ENCODE peak calls at places on chromosomes 2 and 18, in nine cellular contexts. J is HCT116, T is suprapubic skin, W is transverse colon, R is HepG2, Y is breast epithelium, N is prostate gland, Q is sigmoid colon, D is stomach. F is an unnamed sample. For H3K9me3, the result is how much of the 10 kb centered on the place peaks cover.

GRCh38 chr2:11014026-11014425 is 102.3 kb downstream of the KCNF1 start:
- DNase-seq in W (no peak), Q (no peak), D (no peak), Y (no peak), N (no peak), R (no peak), J (no peak), T (no peak), F (no peak)

GRCh38 chr2:61632276-61633169 is 94.4 kb upstream of the XPO1 start:
- DNase-seq in D (no peak), Q (no peak), J (no peak), Y (no peak), R (no peak), W (no peak), N (no peak), T (no peak), F (no peak)

GRCh38 chr2:86518498-86518897 is 44.7 kb downstream of the CHMP3 start:
- DNase-seq in R (peak), Q (no peak), Y (no peak), J (no peak), D (no peak), N (no peak), T (no peak), W (peak), F (no peak)

GRCh38 chr2:98881153-98881650 is 54.8 kb downstream of the CRACDL start:
- DNase-seq in R (no peak), J (no peak), D (no peak), N (no peak), W (no peak), Y (no peak), Q (no peak), T (peak), F (no peak)

GRCh38 chr2:142843731-142844130 is 33.7 kb upstream of the KYNU start:
- DNase-seq in N (no peak), D (no peak), J (no peak), Y (no peak), R (no peak), Q (no peak), T (no peak), W (no peak), F (no peak)

GRCh38 chr2:119224391-119224972 is 848 bp downstream of the STEAP3 start:
- DNase-seq in Y (no peak), J (no peak), T (no peak), N (no peak), W (peak), Q (no peak), R (no peak), D (no peak), F (no peak)

GRCh38 chr18:68482815-68483214 is 232.1 kb downstream of the TMX3 start:
- DNase-seq in T (no peak), Q (no peak), W (no peak), N (no peak), D (no peak), R (no peak), Y (no peak), J (no peak), F (no peak)

GRCh38 chr18:45642238-45642637 is 27.0 kb downstream of the SLC14A2 start:
- DNase-seq in Q (no peak), R (no peak), T (no peak), D (no peak), N (no peak), J (no peak), W (no peak), Y (no peak), F (no peak)

GRCh38 chr2:226788881-226789485 is 10.6 kb downstream of the IRS1 start:
- DNase-seq in T (no peak), N (no peak), J (no peak), W (no peak), D (no peak), Y (no peak), R (no peak), Q (no peak), F (no peak)

GRCh38 chr2:102509749-102510148 is 36.7 kb downstream of the SLC9A4 start:
- DNase-seq in Y (no peak), D (no peak), R (no peak), Q (no peak), N (no peak), J (no peak), W (no peak), T (no peak), F (no peak)

GRCh38 chr18:36389811-36390581 is 92.5 kb downstream of the FHOD3 start:
- DNase-seq in N (no peak), Y (no peak), T (no peak), Q (no peak), R (no peak), W (no peak), D (no peak), J (no peak), F (no peak)

GRCh38 chr2:67845557-67846114 is 217.2 kb downstream of the C1D start:
- DNase-seq in D (no peak), J (no peak), W (no peak), R (no peak), Y (no peak), Q (peak), T (no peak), N (no peak), F (no peak)

GRCh38 chr2:17133052-17133671 is 385.1 kb downstream of the RAD51AP2 start:
- DNase-seq in W (no peak), D (no peak), Q (no peak), N (no peak), T (no peak), R (no peak), J (no peak), Y (no peak), F (no peak)

GRCh38 chr2:220335591-220335915 is 708.1 kb downstream of the SLC4A3 start:
- DNase-seq in N (no peak), D (no peak), T (no peak), W (no peak), J (no peak), Y (no peak), Q (no peak), R (no peak), F (no peak)

GRCh38 chr2:65320042-65320711 is 92.5 kb downstream of the ACTR2 start:
- DNase-seq in Y (no peak), Q (no peak), J (peak), N (no peak), D (no peak), R (peak), W (no peak), T (no peak), F (no peak)

GRCh38 chr18:5237083-5237722 is 40.1 kb upstream of the AKAIN1 start:
- DNase-seq in J (no peak), N (no peak), D (no peak), R (peak), T (no peak), Q (peak), Y (peak), W (no peak), F (peak)

GRCh38 chr2:86037795-86038192 is 67.9 kb downstream of the POLR1A start:
- DNase-seq in J (no peak), W (no peak), T (no peak), R (no peak), Y (no peak), Q (no peak), N (no peak), D (no peak), F (peak)

GRCh38 chr2:71801969-71802368 is 345.7 kb downstream of the CYP26B1 start:
- DNase-seq in Y (no peak), D (no peak), R (peak), W (peak), T (peak), N (no peak), J (peak), Q (peak), F (no peak)

GRCh38 chr18:59571953-59572352 is 125.3 kb downstream of the CCBE1 start:
- DNase-seq in N (no peak), Y (no peak), W (no peak), Q (no peak), D (no peak), J (no peak), R (no peak), T (no peak), F (no peak)

GRCh38 chr2:162125138-162125537 is 26.9 kb downstream of the GCG start:
- DNase-seq in R (no peak), N (no peak), J (no peak), Q (no peak), W (no peak), D (no peak), Y (no peak), T (no peak), F (no peak)

GRCh38 chr2:163210430-163210918 is 371.9 kb upstream of the KCNH7 start:
- DNase-seq in R (no peak), Q (no peak), T (no peak), W (no peak), J (no peak), Y (no peak), N (no peak), D (no peak), F (no peak)

DNA sequence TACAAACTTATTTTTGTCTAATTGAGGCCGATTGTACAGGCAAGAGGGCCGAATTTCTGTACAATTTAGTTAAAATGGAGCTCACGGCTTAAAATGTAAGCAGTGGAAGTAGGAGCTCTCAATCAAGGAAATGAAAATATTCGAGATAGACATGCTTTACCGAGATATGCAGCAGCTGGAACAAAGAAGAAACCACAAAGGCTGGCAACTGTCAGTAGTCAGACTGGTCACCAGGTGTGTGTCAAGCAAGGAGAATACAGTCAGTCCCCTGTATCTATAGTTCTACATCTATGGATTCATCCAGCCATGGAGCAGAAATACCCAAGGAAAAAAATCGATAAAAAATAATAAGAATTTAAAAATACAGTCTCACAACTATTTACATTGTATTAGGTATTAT is 122.6 kb downstream of the WDSUB1 start:
- DNase-seq in Y (no peak), N (no peak), J (no peak), W (no peak), T (no peak), D (no peak), R (no peak), Q (no peak), F (no peak)
- H3K4me3 ChIP-seq in Y (no peak), N (no peak), J (no peak), W (no peak), T (no peak), D (no peak), R (no peak), Q (no peak), F (no peak)

DNA sequence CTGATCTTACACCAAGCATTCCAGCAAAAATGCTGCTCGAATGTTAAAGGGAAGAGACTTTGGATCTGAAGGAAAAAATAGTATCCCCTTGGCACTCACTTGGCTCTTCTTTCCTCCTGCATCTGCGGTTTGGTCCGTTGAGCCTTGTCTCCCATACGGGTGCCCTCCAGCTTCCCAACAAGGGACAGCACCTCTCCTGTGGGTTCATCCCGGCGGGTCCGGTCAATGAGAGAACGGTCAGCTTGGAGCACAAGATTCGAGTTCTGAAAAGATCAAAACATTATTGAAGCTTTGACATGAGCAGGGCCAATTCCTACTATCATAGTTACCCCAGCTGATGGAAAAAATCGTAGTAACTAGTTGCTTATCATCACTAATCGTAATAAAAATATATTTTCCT is 740 bp downstream of the SNRNP200 start:
- DNase-seq in T (no peak), D (no peak), Y (no peak), W (no peak), R (peak), N (no peak), Q (no peak), J (no peak), F (no peak)
- TF ChIP-seq POLR2AphosphoS5 in T (no peak), D (no peak), Y (no peak), W (no peak), R (no peak), N (no peak), Q (no peak), J (no peak), F (no peak)

GRCh38 chr18:58313491-58314032 is 269.5 kb downstream of the NEDD4L start:
- DNase-seq in Q (no peak), J (no peak), W (peak), R (peak), D (peak), N (peak), Y (no peak), T (no peak), F (no peak)
- H3K9me3 ChIP-seq in Q (under half), J (under half), W (under half), R (under half), D (under half), N (under half), Y (under half), T (under half), F (under half)

GRCh38 chr18:63309422-63309821 is 10.1 kb downstream of the BCL2 start:
- DNase-seq in Q (no peak), D (no peak), N (no peak), J (no peak), Y (no peak), R (no peak), W (no peak), T (no peak), F (no peak)
- H3K4me3 ChIP-seq in Q (no peak), D (no peak), N (no peak), J (no peak), Y (no peak), R (no peak), W (no peak), T (no peak), F (no peak)

DNA sequence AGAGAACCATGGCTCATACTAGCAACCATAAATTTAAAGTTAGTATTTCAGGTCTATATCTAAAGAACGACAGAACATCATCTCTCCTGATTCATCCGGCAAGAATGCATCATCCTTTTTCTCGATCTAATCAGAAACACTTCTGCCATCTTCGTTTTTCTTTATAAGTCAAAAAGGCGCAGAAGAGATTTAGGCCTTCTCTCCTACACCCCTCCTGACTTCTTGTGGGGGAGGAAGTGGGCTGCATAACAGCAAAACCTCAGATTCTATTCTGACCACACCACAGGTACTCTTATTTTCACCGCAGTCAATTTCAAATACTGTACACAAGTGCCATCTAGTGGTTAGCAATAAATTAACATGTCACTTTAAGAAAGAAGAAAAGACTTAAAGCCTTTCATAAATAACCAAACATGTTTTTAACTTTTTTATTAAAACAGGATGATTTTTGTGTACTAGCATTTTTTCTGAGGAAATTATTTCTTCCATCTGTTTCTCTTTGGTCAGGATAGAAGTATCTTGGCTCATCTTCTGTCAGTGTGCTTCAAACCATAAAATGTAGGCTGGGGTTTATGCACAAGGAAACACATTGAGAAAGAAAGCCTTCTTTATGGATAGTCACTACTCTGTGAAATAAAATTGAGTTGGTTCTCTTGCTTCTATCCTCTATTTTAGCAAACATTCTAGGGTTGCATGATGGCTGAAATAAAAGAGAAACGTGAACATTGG is 48.3 kb upstream of the PIK3C3 start:
- DNase-seq in D (no peak), N (no peak), J (peak), Q (no peak), Y (no peak), R (peak), T (no peak), W (no peak), F (no peak)
- TF ChIP-seq POLR2AphosphoS5 in D (no peak), N (no peak), J (no peak), Q (no peak), Y (no peak), R (no peak), T (no peak), W (no peak), F (no peak)

GRCh38 chr2:41496908-41497307 is 550.9 kb upstream of the PKDCC start:
- DNase-seq in N (no peak), W (no peak), T (no peak), Q (no peak), Y (no peak), D (no peak), R (no peak), J (no peak), F (no peak)
- H3K9me3 ChIP-seq in N (under half), W (under half), T (under half), Q (under half), Y (half or more), D (under half), R (half or more), J (under half), F (half or more)

GRCh38 chr2:101396352-101396717 is 9.0 kb upstream of the CREG2 start:
- DNase-seq in Q (no peak), Y (peak), D (no peak), T (no peak), N (no peak), J (no peak), R (peak), W (no peak), F (no peak)
- H3K4me3 ChIP-seq in Q (no peak), Y (no peak), D (no peak), T (no peak), N (no peak), J (no peak), R (no peak), W (no peak), F (no peak)

F was measured in spleen.